ENCODE peak calls at places on chromosomes 13 and 19, in ten cellular contexts. P, S, R, T, I, V, A, J, O and D are unnamed samples.
A peak's percentile ranks its signal among the peaks of the same experiment; 100 is the strongest.

GRCh38 chr19:8640402-8641004 is 10.1 kb downstream of the NFILZ start:
- DNase-seq in P (no peak), S (no peak), R (no peak), T (peak; percentile 19), I (no peak), V (peak; percentile 22), A (no peak), J (no peak), O (no peak), D (no peak)

GRCh38 chr13:23020246-23020843 is 160.4 kb upstream of the SGCG start:
- DNase-seq in P (peak; percentile 48), S (peak; percentile 17), R (no peak), T (peak; percentile 26), I (peak; percentile 10), V (peak; percentile 12), A (peak; percentile 6), J (peak; percentile 66), O (peak; percentile 33), D (peak; percentile 40)

GRCh38 chr13:110531671-110532083 is 29.8 kb downstream of the RAB20 start:
- DNase-seq in P (no peak), S (no peak), R (no peak), T (no peak), I (no peak), V (no peak), A (no peak), J (no peak), O (no peak), D (no peak)

GRCh38 chr13:76764429-76764828 is 121.8 kb downstream of the KCTD12 start:
- DNase-seq in P (no peak), S (no peak), R (no peak), T (peak; percentile 61), I (no peak), V (peak; percentile 1), A (no peak), J (peak; percentile 85), O (no peak), D (no peak)

GRCh38 chr19:13410946-13411345 is 95.3 kb downstream of the CACNA1A start:
- DNase-seq in P (no peak), S (no peak), R (no peak), T (no peak), I (no peak), V (no peak), A (no peak), J (no peak), O (no peak), D (no peak)

GRCh38 chr19:48445256-48445605 is 552 bp upstream of the GRWD1 start:
- DNase-seq in P (peak; percentile 68), S (no peak), R (no peak), T (peak; percentile 64), I (peak; percentile 81), V (peak; percentile 70), A (no peak), J (peak; percentile 90), O (peak; percentile 82), D (peak; percentile 80)

GRCh38 chr19:18596752-18597157 is 8.2 kb downstream of the REX1BD start:
- DNase-seq in P (peak; percentile 67), S (no peak), R (no peak), T (peak; percentile 43), I (no peak), V (peak; percentile 38), A (no peak), J (no peak), O (no peak), D (peak; percentile 51)

GRCh38 chr13:66077286-66077685 is 1152.8 kb downstream of the PCDH9 start:
- DNase-seq in P (no peak), S (no peak), R (no peak), T (no peak), I (no peak), V (no peak), A (no peak), J (no peak), O (no peak), D (no peak)

GRCh38 chr13:40376867-40377266 is 289.6 kb downstream of the FOXO1 start:
- DNase-seq in P (no peak), S (no peak), R (no peak), T (peak; percentile 34), I (no peak), V (no peak), A (no peak), J (no peak), O (no peak), D (no peak)

GRCh38 chr19:1102407-1103106 is 1.2 kb upstream of the GPX4 start:
- DNase-seq in P (no peak), S (no peak), R (peak; percentile 50), T (peak; percentile 87), I (peak; percentile 98), V (peak; percentile 83), A (no peak), J (peak; percentile 98), O (peak; percentile 98), D (no peak)

GRCh38 chr19:53944416-53944815 is 18.3 kb upstream of the CACNG8 start:
- DNase-seq in P (no peak), S (no peak), R (no peak), T (no peak), I (no peak), V (no peak), A (no peak), J (no peak), O (no peak), D (no peak)

GRCh38 chr19:53871448-53871847 is 3.8 kb downstream of the MYADM start:
- DNase-seq in P (no peak), S (no peak), R (no peak), T (no peak), I (no peak), V (no peak), A (no peak), J (no peak), O (no peak), D (peak; percentile 18)

GRCh38 chr19:34313188-34313587 is 51.8 kb upstream of the GPI start:
- DNase-seq in P (no peak), S (no peak), R (no peak), T (no peak), I (no peak), V (no peak), A (no peak), J (peak; percentile 92), O (no peak), D (no peak)

GRCh38 chr13:36763322-36763721 is 55.7 kb upstream of the RFXAP start:
- DNase-seq in P (no peak), S (no peak), R (no peak), T (no peak), I (no peak), V (no peak), A (no peak), J (no peak), O (no peak), D (no peak)

GRCh38 chr13:39959497-39959896 is 304.0 kb downstream of the COG6 start:
- DNase-seq in P (no peak), S (no peak), R (no peak), T (no peak), I (no peak), V (no peak), A (no peak), J (no peak), O (no peak), D (no peak)